ENCODE peak calls at places on chromosomes 3 and 15, in eight cellular contexts. E is dorsolateral prefrontal cortex, T is neuronal stem cell, C is H7, K is astrocyte of the spinal cord, Q is A549, H is adipocyte, G is K562. W is an unnamed sample.

GRCh38 chr3:12350151-12350813 is 61.4 kb downstream of the PPARG start:
- DNase-seq in G (no peak), T (no peak), C (no peak), Q (no peak), K (peak; percentile 37), H (no peak), E (no peak), W (no peak)

GRCh38 chr3:190092250-190092649 is 28.4 kb downstream of the P3H2 start:
- DNase-seq in K (peak; percentile 87), T (no peak), G (no peak), Q (no peak), C (no peak), E (no peak), H (peak; percentile 73), W (no peak)

GRCh38 chr3:194162817-194163584 is 27.1 kb downstream of the HES1 start:
- DNase-seq in Q (no peak), H (no peak), T (no peak), K (no peak), C (no peak), G (no peak), E (no peak), W (no peak)

GRCh38 chr15:83107841-83108181 is 366 bp downstream of the TM6SF1 start:
- DNase-seq in E (no peak), K (no peak), Q (no peak), G (no peak), T (no peak), C (no peak), H (no peak), W (no peak)

GRCh38 chr3:146092230-146092629 is 68.8 kb downstream of the PLOD2 start:
- DNase-seq in T (no peak), H (peak; percentile 25), G (no peak), C (no peak), Q (no peak), E (no peak), K (peak; percentile 26), W (no peak)

GRCh38 chr15:47599806-47600205 is 117.5 kb upstream of the SEMA6D start:
- DNase-seq in G (no peak), H (no peak), E (no peak), C (no peak), Q (no peak), T (no peak), K (no peak), W (no peak)

GRCh38 chr3:89025185-89025584 is 82.2 kb upstream of the EPHA3 start:
- DNase-seq in C (no peak), G (no peak), Q (no peak), K (peak; percentile 87), H (peak; percentile 75), E (no peak), T (peak; percentile 37), W (peak; percentile 61)

GRCh38 chr3:120147072-120147871 is 53.0 kb upstream of the GSK3B start:
- DNase-seq in K (no peak), E (no peak), C (peak; percentile 56), Q (peak; percentile 32), T (no peak), G (no peak), H (no peak), W (no peak)

GRCh38 chr15:37109151-37109912 is 9.0 kb upstream of the MEIS2 start:
- DNase-seq in E (no peak), C (peak; percentile 67), Q (no peak), T (peak; percentile 48), G (no peak), K (no peak), H (no peak), W (no peak)

GRCh38 chr3:96813820-96814580 is 394 bp upstream of the EPHA6 start:
- DNase-seq in H (peak; percentile 82), E (peak; percentile 53), Q (peak; percentile 50), C (peak; percentile 78), K (peak; percentile 60), T (peak; percentile 57), G (no peak), W (peak; percentile 49)

GRCh38 chr15:74384566-74385441 is 17.4 kb upstream of the CYP11A1 start:
- DNase-seq in Q (peak; percentile 28), T (no peak), K (peak; percentile 40), C (no peak), G (no peak), E (no peak), H (no peak), W (no peak)

GRCh38 chr15:80367094-80367493 is 37.1 kb upstream of the ARNT2 start:
- DNase-seq in C (peak; percentile 63), E (no peak), K (no peak), G (peak; percentile 42), Q (peak; percentile 77), T (no peak), H (no peak), W (peak; percentile 80)

GRCh38 chr3:106119691-106120090 is 250.9 kb upstream of the CBLB start:
- DNase-seq in T (no peak), G (no peak), Q (peak; percentile 51), K (no peak), H (peak; percentile 31), E (no peak), C (no peak), W (no peak)

GRCh38 chr15:62816342-62817059 is 226.0 kb upstream of the TPM1 start:
- DNase-seq in H (no peak), G (no peak), T (no peak), Q (no peak), K (no peak), C (no peak), E (no peak), W (no peak)

GRCh38 chr3:108029466-108029865 is 61.4 kb downstream of the CD47 start:
- DNase-seq in C (no peak), H (no peak), Q (no peak), G (no peak), T (no peak), E (no peak), K (peak; percentile 20), W (no peak)

GRCh38 chr3:26484140-26484539 is 138.4 kb upstream of the LRRC3B start:
- DNase-seq in Q (peak; percentile 15), H (no peak), K (no peak), E (no peak), C (peak; percentile 23), T (peak; percentile 2), G (no peak), W (peak; percentile 40)

GRCh38 chr15:92073044-92073785 is 219.7 kb downstream of the SLCO3A1 start:
- DNase-seq in G (no peak), T (no peak), E (no peak), C (no peak), K (no peak), H (no peak), Q (no peak), W (no peak)

GRCh38 chr3:179828738-179829137 is 175.9 kb downstream of the USP13 start:
- DNase-seq in T (no peak), E (no peak), K (no peak), Q (no peak), C (no peak), G (no peak), H (no peak), W (no peak)

GRCh38 chr15:68276668-68277067 is 877 bp upstream of the FEM1B start:
- DNase-seq in Q (no peak), T (no peak), C (no peak), G (no peak), H (no peak), K (no peak), E (no peak), W (no peak)

GRCh38 chr3:139309046-139309660 is 34.7 kb upstream of the MRPS22 start:
- DNase-seq in E (no peak), Q (no peak), G (no peak), H (peak; percentile 13), K (no peak), C (no peak), T (no peak), W (no peak)

GRCh38 chr3:139309880-139310279 is 33.9 kb upstream of the MRPS22 start:
- DNase-seq in T (no peak), G (peak; percentile 58), C (no peak), H (peak; percentile 41), Q (peak; percentile 15), K (peak; percentile 63), E (no peak), W (no peak)

GRCh38 chr3:139311557-139311956 is 32.3 kb upstream of the MRPS22 start:
- DNase-seq in G (no peak), K (no peak), Q (no peak), C (no peak), H (no peak), T (no peak), E (no peak), W (no peak)

GRCh38 chr3:139312416-139312815 is 31.4 kb upstream of the MRPS22 start:
- DNase-seq in H (no peak), T (no peak), K (no peak), G (no peak), Q (no peak), E (no peak), C (no peak), W (no peak)

GRCh38 chr3:139310474-139310933 is 33.3 kb upstream of the MRPS22 start:
- DNase-seq in K (peak; percentile 93), C (no peak), E (no peak), Q (peak; percentile 32), T (no peak), H (peak; percentile 70), G (no peak), W (no peak)
- H3K4me3 ChIP-seq in K (no peak overlapping the region), C (no peak overlapping the region), E (no peak overlapping the region), Q (no peak overlapping the region), T (no peak overlapping the region), H (peak overlapping the region; percentile 20), G (no peak overlapping the region), W (no peak overlapping the region)

GRCh38 chr3:83729576-83729975 is 1229.2 kb upstream of the CADM2 start:
- DNase-seq in H (no peak), C (no peak), T (no peak), G (no peak), K (no peak), Q (no peak), E (no peak), W (no peak)
- H3K4me3 ChIP-seq in H (no peak overlapping the region), C (no peak overlapping the region), T (no peak overlapping the region), G (no peak overlapping the region), K (no peak overlapping the region), Q (no peak overlapping the region), E (no peak overlapping the region), W (no peak overlapping the region)

GRCh38 chr3:39148116-39149058 is 5.0 kb downstream of the CSRNP1 start:
- DNase-seq in H (peak; percentile 39), Q (no peak), G (peak; percentile 42), E (no peak), T (no peak), K (peak; percentile 74), C (no peak), W (no peak)
- H3K4me3 ChIP-seq in H (no peak overlapping the region), Q (peak overlapping the region; percentile 18), G (peak overlapping the region; percentile 5), E (no peak overlapping the region), T (no peak overlapping the region), K (no peak overlapping the region), C (no peak overlapping the region), W (no peak overlapping the region)

DNA sequence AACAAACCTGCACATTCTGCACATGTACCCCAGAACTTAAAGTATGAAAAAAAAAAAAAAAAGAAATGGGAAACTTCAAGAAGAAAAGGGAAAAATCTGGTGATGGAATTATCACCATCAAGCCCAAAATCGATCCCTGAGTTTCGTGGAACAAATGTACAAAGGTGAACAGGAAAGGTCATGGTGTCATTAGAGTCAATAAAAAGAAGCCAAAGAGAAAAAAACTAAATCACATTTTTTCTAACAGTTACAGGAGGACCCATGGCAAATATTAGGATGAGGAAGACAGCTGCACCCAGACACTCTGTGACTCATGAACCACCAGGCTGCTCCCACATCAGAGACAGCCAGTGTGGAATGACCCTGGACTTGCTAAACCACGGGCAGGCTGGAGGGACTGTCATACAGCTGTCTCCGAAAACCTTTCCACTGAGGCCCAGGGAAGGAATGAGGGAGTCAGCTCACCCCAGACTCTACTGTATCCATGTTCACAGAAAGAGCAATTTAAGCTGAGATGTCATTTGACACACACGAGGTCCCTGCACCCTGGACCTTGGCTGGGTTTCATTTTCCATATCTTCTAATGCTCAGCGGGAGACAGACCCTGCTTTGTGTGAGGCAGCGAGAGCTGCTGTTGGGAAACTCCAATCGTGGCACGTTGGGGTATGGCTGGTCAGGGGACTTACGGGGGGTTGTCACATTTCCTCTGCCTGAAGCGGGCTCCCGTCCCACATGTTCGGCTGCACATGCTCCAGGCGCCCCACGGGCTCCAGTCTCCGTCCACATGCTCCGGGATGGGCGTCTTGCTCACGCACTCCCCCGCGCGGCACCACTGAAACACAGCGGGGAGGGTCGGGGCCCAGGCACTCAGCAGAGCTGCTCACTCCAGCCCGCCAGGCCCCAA is 210.2 kb downstream of the ADAMTS17 start:
- DNase-seq in H (no peak), Q (peak; percentile 57), T (no peak), C (peak; percentile 78), K (peak; percentile 25), G (peak; percentile 82), E (no peak), W (no peak)
- H3K4me3 ChIP-seq in H (no peak overlapping the region), Q (peak overlapping the region; percentile 36), T (no peak overlapping the region), C (no peak overlapping the region), K (no peak overlapping the region), G (no peak overlapping the region), E (no peak overlapping the region), W (no peak overlapping the region)